ENCODE peak calls at places on chromosome 19, in five cellular contexts. One of them, this sample, is unnamed.

GRCh38 chr19:18290250-18291018 is 9.0 kb upstream of the JUND start:
- DNase-seq in stimulated activated CD8-positive, alpha-beta memory T cell treated with anti-CD3 and anti-CD28 coated beads, Interleukin-2, amount 100 ng/mL, for 1 hour: peak; percentile 69
- DNase-seq in pulmonary artery endothelial cell: no peak
- DNase-seq in NCI-H1417: no peak
- DNase-seq in stimulated activated CD4-positive, alpha-beta T cell treated with anti-CD3 and anti-CD28 coated beads, TNF-alpha, amount 100 ng/mL, for 4 hours: peak; percentile 48
- DNase-seq in this sample: no peak

GRCh38 chr19:8005534-8006256 is at the start of gene ELAVL1:
- DNase-seq in stimulated activated CD8-positive, alpha-beta memory T cell treated with anti-CD3 and anti-CD28 coated beads, Interleukin-2, amount 100 ng/mL, for 1 hour: peak; percentile 77
- DNase-seq in pulmonary artery endothelial cell: peak; percentile 50
- DNase-seq in NCI-H1417: peak; percentile 95
- DNase-seq in stimulated activated CD4-positive, alpha-beta T cell treated with anti-CD3 and anti-CD28 coated beads, TNF-alpha, amount 100 ng/mL, for 4 hours: peak; percentile 77
- DNase-seq in this sample: peak; percentile 76

GRCh38 chr19:7744871-7745270 is 2.5 kb downstream of the CD209 start:
- DNase-seq in stimulated activated CD8-positive, alpha-beta memory T cell treated with anti-CD3 and anti-CD28 coated beads, Interleukin-2, amount 100 ng/mL, for 1 hour: no peak
- DNase-seq in pulmonary artery endothelial cell: no peak
- DNase-seq in NCI-H1417: no peak
- DNase-seq in stimulated activated CD4-positive, alpha-beta T cell treated with anti-CD3 and anti-CD28 coated beads, TNF-alpha, amount 100 ng/mL, for 4 hours: no peak
- DNase-seq in this sample: no peak

GRCh38 chr19:43467730-43468129 is 2.3 kb upstream of the LYPD3 start:
- DNase-seq in stimulated activated CD8-positive, alpha-beta memory T cell treated with anti-CD3 and anti-CD28 coated beads, Interleukin-2, amount 100 ng/mL, for 1 hour: no peak
- DNase-seq in pulmonary artery endothelial cell: no peak
- DNase-seq in NCI-H1417: no peak
- DNase-seq in stimulated activated CD4-positive, alpha-beta T cell treated with anti-CD3 and anti-CD28 coated beads, TNF-alpha, amount 100 ng/mL, for 4 hours: no peak
- DNase-seq in this sample: no peak

GRCh38 chr19:12783849-12784393 is 7.4 kb upstream of the JUNB start:
- DNase-seq in stimulated activated CD8-positive, alpha-beta memory T cell treated with anti-CD3 and anti-CD28 coated beads, Interleukin-2, amount 100 ng/mL, for 1 hour: no peak
- DNase-seq in pulmonary artery endothelial cell: no peak
- DNase-seq in NCI-H1417: no peak
- DNase-seq in stimulated activated CD4-positive, alpha-beta T cell treated with anti-CD3 and anti-CD28 coated beads, TNF-alpha, amount 100 ng/mL, for 4 hours: no peak
- DNase-seq in this sample: no peak

GRCh38 chr19:52936151-52936957 is 13.1 kb upstream of the ZNF888 start:
- DNase-seq in stimulated activated CD8-positive, alpha-beta memory T cell treated with anti-CD3 and anti-CD28 coated beads, Interleukin-2, amount 100 ng/mL, for 1 hour: no peak
- DNase-seq in pulmonary artery endothelial cell: no peak
- DNase-seq in NCI-H1417: no peak
- DNase-seq in stimulated activated CD4-positive, alpha-beta T cell treated with anti-CD3 and anti-CD28 coated beads, TNF-alpha, amount 100 ng/mL, for 4 hours: no peak
- DNase-seq in this sample: no peak

GRCh38 chr19:35868172-35868822 is at the start of gene APLP1:
- DNase-seq in stimulated activated CD8-positive, alpha-beta memory T cell treated with anti-CD3 and anti-CD28 coated beads, Interleukin-2, amount 100 ng/mL, for 1 hour: peak; percentile 48
- DNase-seq in pulmonary artery endothelial cell: no peak
- DNase-seq in NCI-H1417: peak; percentile 81
- DNase-seq in stimulated activated CD4-positive, alpha-beta T cell treated with anti-CD3 and anti-CD28 coated beads, TNF-alpha, amount 100 ng/mL, for 4 hours: peak; percentile 64
- DNase-seq in this sample: peak; percentile 58

GRCh38 chr19:50896591-50897190 is 14.5 kb downstream of the KLK4 start:
- DNase-seq in stimulated activated CD8-positive, alpha-beta memory T cell treated with anti-CD3 and anti-CD28 coated beads, Interleukin-2, amount 100 ng/mL, for 1 hour: no peak
- DNase-seq in pulmonary artery endothelial cell: no peak
- DNase-seq in NCI-H1417: peak; percentile 13
- DNase-seq in stimulated activated CD4-positive, alpha-beta T cell treated with anti-CD3 and anti-CD28 coated beads, TNF-alpha, amount 100 ng/mL, for 4 hours: no peak
- DNase-seq in this sample: peak; percentile 69

GRCh38 chr19:38055040-38055439 is 148.0 kb downstream of the SIPA1L3 start:
- DNase-seq in stimulated activated CD8-positive, alpha-beta memory T cell treated with anti-CD3 and anti-CD28 coated beads, Interleukin-2, amount 100 ng/mL, for 1 hour: no peak
- DNase-seq in pulmonary artery endothelial cell: no peak
- DNase-seq in NCI-H1417: no peak
- DNase-seq in stimulated activated CD4-positive, alpha-beta T cell treated with anti-CD3 and anti-CD28 coated beads, TNF-alpha, amount 100 ng/mL, for 4 hours: no peak
- DNase-seq in this sample: no peak

GRCh38 chr19:10163557-10163956 is 31.2 kb downstream of the DNMT1 start:
- DNase-seq in stimulated activated CD8-positive, alpha-beta memory T cell treated with anti-CD3 and anti-CD28 coated beads, Interleukin-2, amount 100 ng/mL, for 1 hour: no peak
- DNase-seq in pulmonary artery endothelial cell: no peak
- DNase-seq in NCI-H1417: no peak
- DNase-seq in stimulated activated CD4-positive, alpha-beta T cell treated with anti-CD3 and anti-CD28 coated beads, TNF-alpha, amount 100 ng/mL, for 4 hours: no peak
- DNase-seq in this sample: no peak

GRCh38 chr19:2478756-2479555 is 3.0 kb downstream of the GADD45B start:
- DNase-seq in stimulated activated CD8-positive, alpha-beta memory T cell treated with anti-CD3 and anti-CD28 coated beads, Interleukin-2, amount 100 ng/mL, for 1 hour: peak; percentile 40
- DNase-seq in pulmonary artery endothelial cell: no peak
- DNase-seq in NCI-H1417: no peak
- DNase-seq in stimulated activated CD4-positive, alpha-beta T cell treated with anti-CD3 and anti-CD28 coated beads, TNF-alpha, amount 100 ng/mL, for 4 hours: peak; percentile 59
- DNase-seq in this sample: no peak